ENCODE peak calls at places on chromosomes 7 and 10, in four cellular contexts. Y is cardiac fibroblast, O is fibroblast of lung, Z is A673. U is an unnamed sample.

GRCh38 chr7:127035203-127035849 is 217.4 kb downstream of the GRM8 start:
- DNase-seq in Z (no peak), O (no peak), Y (no peak), U (no peak)

GRCh38 chr7:50552921-50553320 is 12.3 kb downstream of the DDC start:
- DNase-seq in O (peak; percentile 75), Y (peak; percentile 72), Z (peak; percentile 21), U (peak; percentile 63)

GRCh38 chr10:114346176-114347031 is 57.9 kb downstream of the AFAP1L2 start:
- DNase-seq in Z (no peak), O (no peak), Y (no peak), U (peak; percentile 57)

GRCh38 chr7:130961128-130961601 is 227.2 kb upstream of the KLF14 start:
- DNase-seq in O (peak; percentile 54), Y (peak; percentile 59), Z (peak; percentile 93), U (peak; percentile 73)

GRCh38 chr10:113047605-113047962 is 97.5 kb downstream of the TCF7L2 start:
- DNase-seq in Y (peak; percentile 94), Z (no peak), O (peak; percentile 81), U (peak; percentile 43)

GRCh38 chr7:66639773-66640172 is 11.1 kb downstream of the KCTD7 start:
- DNase-seq in Y (no peak), O (no peak), Z (no peak), U (peak; percentile 68)

GRCh38 chr10:4498763-4499251 is 327.2 kb upstream of the AKR1E2 start:
- DNase-seq in O (peak; percentile 97), Z (peak; percentile 29), Y (peak; percentile 90), U (peak; percentile 87)

GRCh38 chr10:102394801-102395676 is 466 bp upstream of the NFKB2 start:
- DNase-seq in Y (peak; percentile 90), O (peak; percentile 74), Z (peak; percentile 90), U (peak; percentile 88)

GRCh38 chr10:75335983-75336382 is 65.6 kb downstream of the ZNF503 start:
- DNase-seq in Y (no peak), Z (no peak), O (no peak), U (no peak)

GRCh38 chr7:19146699-19147098 is 1.5 kb upstream of the FERD3L start:
- DNase-seq in Y (peak; percentile 44), Z (peak; percentile 31), O (peak; percentile 40), U (peak; percentile 37)

GRCh38 chr7:137760111-137760510 is 86.7 kb downstream of the DGKI start:
- DNase-seq in Z (no peak), Y (peak; percentile 49), O (no peak), U (no peak)

GRCh38 chr10:3222068-3222467 is 49.5 kb upstream of the PITRM1 start:
- DNase-seq in Y (no peak), Z (peak; percentile 54), O (peak; percentile 28), U (peak; percentile 35)

GRCh38 chr7:50937727-50938126 is 155.0 kb upstream of the GRB10 start:
- DNase-seq in O (no peak), Z (no peak), Y (no peak), U (no peak)

GRCh38 chr7:151539055-151539714 is 19.5 kb upstream of the RHEB start:
- DNase-seq in O (no peak), Z (no peak), Y (no peak), U (peak; percentile 20)

GRCh38 chr7:87475359-87476178 is at the start of gene ABCB4:
- DNase-seq in Y (no peak), O (no peak), Z (no peak), U (no peak)

GRCh38 chr10:131815366-131816156 is 85.2 kb upstream of the PPP2R2D start:
- DNase-seq in Z (no peak), Y (no peak), O (no peak), U (no peak)

GRCh38 chr10:61452229-61452651 is 941 bp downstream of the TMEM26 start:
- DNase-seq in O (peak; percentile 29), Y (no peak), Z (no peak), U (peak; percentile 28)

GRCh38 chr7:34902181-34902580 is 135.1 kb downstream of the DPY19L1 start:
- DNase-seq in Y (no peak), Z (no peak), O (no peak), U (no peak)

GRCh38 chr7:56105508-56105907 is 768 bp downstream of the CHCHD2 start:
- DNase-seq in Z (peak; percentile 35), O (peak; percentile 84), Y (peak; percentile 62), U (peak; percentile 87)

GRCh38 chr10:71757450-71757918 is 15.8 kb downstream of the VSIR start:
- DNase-seq in Z (no peak), Y (no peak), O (no peak), U (no peak)

GRCh38 chr7:47808321-47808720 is 139.9 kb downstream of the PKD1L1 start:
- DNase-seq in O (no peak), Z (no peak), Y (no peak), U (no peak)

GRCh38 chr10:91796332-91797076 is 1.7 kb upstream of the TNKS2 start:
- DNase-seq in Z (peak; percentile 10), Y (peak; percentile 4), O (no peak), U (peak; percentile 11)

GRCh38 chr10:43403911-43404674 is 4.9 kb downstream of the HNRNPF start:
- DNase-seq in Z (no peak), Y (no peak), O (no peak), U (peak; percentile 36)

GRCh38 chr10:84205853-84206513 is 11.6 kb downstream of the CDHR1 start:
- DNase-seq in Z (no peak), Y (no peak), O (no peak), U (no peak)

GRCh38 chr10:59968705-59969104 is 62.3 kb upstream of the CCDC6 start:
- DNase-seq in O (no peak), Z (no peak), Y (no peak), U (no peak)

GRCh38 chr7:369981-370621 is 80.1 kb downstream of the FOXL3 start:
- DNase-seq in Z (no peak), O (no peak), Y (no peak), U (no peak)

GRCh38 chr10:11181996-11182395 is 164.3 kb downstream of the CELF2 start:
- DNase-seq in Y (no peak), O (no peak), Z (no peak), U (no peak)

GRCh38 chr7:45178241-45179225 is 20.9 kb downstream of the RAMP3 start:
- DNase-seq in Z (no peak), O (no peak), Y (no peak), U (no peak)

GRCh38 chr10:117502421-117503169 is 40.0 kb upstream of the EMX2 start:
- DNase-seq in O (no peak), Y (no peak), Z (no peak), U (no peak)
- H3K4me3 ChIP-seq in O (no peak overlapping the region), Y (no peak overlapping the region), Z (no peak overlapping the region), U (no peak overlapping the region)

GRCh38 chr10:133394064-133394663 is at the start of gene MTG1:
- DNase-seq in Z (peak; percentile 96), O (peak; percentile 92), Y (peak; percentile 94), U (peak; percentile 92)
- TF ChIP-seq CTCF in Z (no peak), O (no peak), Y (no peak), U (peak; percentile 5)

DNA sequence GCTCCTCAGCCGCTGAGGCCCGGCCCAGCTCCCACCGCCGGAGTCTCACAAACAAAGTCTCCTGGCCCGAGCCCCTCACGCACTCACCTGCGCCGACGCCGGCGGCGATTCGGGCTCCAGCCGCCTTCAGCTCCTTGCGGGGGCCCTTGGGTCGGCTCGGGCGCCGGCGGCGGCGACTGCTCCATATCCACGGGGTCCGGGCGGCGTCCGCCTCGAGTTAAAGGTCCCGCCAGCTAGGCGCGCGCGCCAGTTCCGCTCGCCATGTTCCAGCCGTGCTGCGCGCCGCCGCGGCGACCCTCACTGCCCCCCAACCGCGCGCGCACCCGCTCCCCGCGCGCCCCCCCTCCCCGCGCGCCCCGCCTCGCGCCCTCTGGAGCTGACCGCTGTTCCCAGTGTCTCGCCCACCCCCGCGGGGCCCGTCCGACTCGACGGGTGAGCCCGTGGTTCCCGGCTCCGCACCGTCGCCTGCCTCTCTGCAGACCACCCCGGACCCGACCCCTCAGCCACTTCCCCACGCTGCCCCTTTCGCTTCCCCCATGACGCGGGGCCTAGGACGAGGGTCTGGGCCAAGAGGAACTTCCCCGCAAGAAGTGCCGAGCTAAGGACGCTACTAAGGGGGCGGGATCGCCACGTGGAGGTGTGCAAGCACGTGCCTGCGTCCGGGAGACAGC is 396.1 kb downstream of the ZNF33B start:
- DNase-seq in O (no peak), Z (no peak), Y (no peak), U (no peak)
- H3K4me3 ChIP-seq in O (no peak overlapping the region), Z (no peak overlapping the region), Y (no peak overlapping the region), U (no peak overlapping the region)

GRCh38 chr7:85191383-85191782 is 4.5 kb upstream of the SEMA3D start:
- DNase-seq in O (peak; percentile 50), Y (peak; percentile 61), Z (peak; percentile 63), U (peak; percentile 14)
- TF ChIP-seq CTCF in O (peak; percentile 28), Y (peak; percentile 25), Z (peak; percentile 60), U (peak; percentile 25)

GRCh38 chr7:134669845-134670373 is 23.3 kb downstream of the BPGM start:
- DNase-seq in Z (peak; percentile 86), Y (peak; percentile 81), O (peak; percentile 68), U (peak; percentile 90)
- H3K4me3 ChIP-seq in Z (no peak overlapping the region), Y (peak overlapping the region; percentile 29), O (no peak overlapping the region), U (peak overlapping the region; percentile 11)

GRCh38 chr10:28155726-28156125 is 147.1 kb downstream of the MPP7 start:
- DNase-seq in Y (no peak), O (no peak), Z (no peak), U (no peak)
- TF ChIP-seq CTCF in Y (no peak), O (no peak), Z (no peak), U (no peak)

GRCh38 chr10:34109952-34110702 is 705.0 kb downstream of the PARD3 start:
- DNase-seq in Y (no peak), Z (peak; percentile 81), O (peak; percentile 62), U (peak; percentile 49)

GRCh38 chr10:34112431-34112830 is 702.7 kb downstream of the PARD3 start:
- DNase-seq in O (peak; percentile 85), Z (no peak), Y (peak; percentile 67), U (peak; percentile 72)

GRCh38 chr10:34111179-34111578 is 703.9 kb downstream of the PARD3 start:
- DNase-seq in Y (no peak), O (no peak), Z (no peak), U (no peak)

GRCh38 chr10:34107623-34108516 is 707.2 kb downstream of the PARD3 start:
- DNase-seq in Z (no peak), Y (no peak), O (no peak), U (no peak)

GRCh38 chr10:34109481-34109880 is 705.6 kb downstream of the PARD3 start:
- DNase-seq in Z (no peak), O (no peak), Y (no peak), U (no peak)
- H3K4me3 ChIP-seq in Z (no peak overlapping the region), O (no peak overlapping the region), Y (no peak overlapping the region), U (no peak overlapping the region)